ENCODE peak calls at places on chromosomes 2 and 18, in six cellular contexts. One of them, this sample, is unnamed.

GRCh38 chr2:131034122-131035051 is 58.9 kb downstream of the FAM168B start:
- DNase-seq in GM12878: no peak
- DNase-seq in HepG2: no peak
- DNase-seq in NT2/D1: peak
- DNase-seq in K562: no peak
- DNase-seq in HCT116: no peak
- DNase-seq in this sample: no peak

GRCh38 chr2:146041291-146041868 is 1521.5 kb upstream of the ZEB2 start:
- DNase-seq in HCT116: no peak
- DNase-seq in HepG2: no peak
- DNase-seq in NT2/D1: no peak
- DNase-seq in K562: no peak
- DNase-seq in GM12878: no peak
- DNase-seq in this sample: no peak

GRCh38 chr2:85133751-85134254 is 611 bp downstream of the TCF7L1 start:
- DNase-seq in GM12878: no peak
- DNase-seq in HepG2: no peak
- DNase-seq in K562: peak
- DNase-seq in HCT116: no peak
- DNase-seq in NT2/D1: no peak
- DNase-seq in this sample: peak

GRCh38 chr2:76895469-76895868 is 626.7 kb downstream of the LRRTM4 start:
- DNase-seq in HCT116: no peak
- DNase-seq in GM12878: no peak
- DNase-seq in K562: no peak
- DNase-seq in NT2/D1: no peak
- DNase-seq in HepG2: peak
- DNase-seq in this sample: no peak

GRCh38 chr2:100886054-100886453 is 66.1 kb downstream of the NPAS2 start:
- DNase-seq in NT2/D1: no peak
- DNase-seq in GM12878: no peak
- DNase-seq in HepG2: no peak
- DNase-seq in HCT116: no peak
- DNase-seq in K562: no peak
- DNase-seq in this sample: no peak

GRCh38 chr2:46666044-46666662 is 186.8 kb downstream of the TMEM247 start:
- DNase-seq in HCT116: no peak
- DNase-seq in HepG2: no peak
- DNase-seq in K562: no peak
- DNase-seq in NT2/D1: no peak
- DNase-seq in GM12878: no peak
- DNase-seq in this sample: no peak

GRCh38 chr2:155727097-155727906 is 605.2 kb downstream of the NR4A2 start:
- DNase-seq in GM12878: no peak
- DNase-seq in NT2/D1: peak
- DNase-seq in HepG2: no peak
- DNase-seq in K562: no peak
- DNase-seq in HCT116: no peak
- DNase-seq in this sample: no peak

GRCh38 chr2:71796174-71796592 is 342.8 kb downstream of the DYSF start:
- DNase-seq in HepG2: no peak
- DNase-seq in GM12878: no peak
- DNase-seq in K562: no peak
- DNase-seq in HCT116: no peak
- DNase-seq in NT2/D1: no peak
- DNase-seq in this sample: no peak

GRCh38 chr2:54772110-54772509 is 48.6 kb downstream of the EML6 start:
- DNase-seq in K562: no peak
- DNase-seq in HCT116: peak
- DNase-seq in HepG2: no peak
- DNase-seq in NT2/D1: no peak
- DNase-seq in GM12878: no peak
- DNase-seq in this sample: no peak

GRCh38 chr18:9468998-9469397 is 6.3 kb upstream of the RALBP1 start:
- DNase-seq in NT2/D1: no peak
- DNase-seq in HepG2: no peak
- DNase-seq in GM12878: no peak
- DNase-seq in K562: no peak
- DNase-seq in HCT116: no peak
- DNase-seq in this sample: no peak

GRCh38 chr2:44479127-44479887 is 117.6 kb downstream of the CAMKMT start:
- DNase-seq in HCT116: peak
- DNase-seq in NT2/D1: peak
- DNase-seq in K562: peak
- DNase-seq in GM12878: peak
- DNase-seq in HepG2: peak
- DNase-seq in this sample: peak

GRCh38 chr2:220539481-220539880 is 912.1 kb downstream of the SLC4A3 start:
- DNase-seq in HepG2: no peak
- DNase-seq in GM12878: no peak
- DNase-seq in K562: no peak
- DNase-seq in HCT116: no peak
- DNase-seq in NT2/D1: no peak
- DNase-seq in this sample: no peak

GRCh38 chr2:173571021-173571821 is 216.5 kb downstream of the CDCA7 start:
- DNase-seq in GM12878: no peak
- DNase-seq in HepG2: peak
- DNase-seq in K562: peak
- DNase-seq in HCT116: peak
- DNase-seq in NT2/D1: peak
- DNase-seq in this sample: no peak
- TF ChIP-seq ZNF274 in GM12878: no peak
- TF ChIP-seq ZNF274 in HepG2: no peak
- TF ChIP-seq ZNF274 in K562: no peak
- TF ChIP-seq ZNF274 in HCT116: no peak
- TF ChIP-seq ZNF274 in NT2/D1: no peak
- TF ChIP-seq ZNF274 in this sample: no peak

DNA sequence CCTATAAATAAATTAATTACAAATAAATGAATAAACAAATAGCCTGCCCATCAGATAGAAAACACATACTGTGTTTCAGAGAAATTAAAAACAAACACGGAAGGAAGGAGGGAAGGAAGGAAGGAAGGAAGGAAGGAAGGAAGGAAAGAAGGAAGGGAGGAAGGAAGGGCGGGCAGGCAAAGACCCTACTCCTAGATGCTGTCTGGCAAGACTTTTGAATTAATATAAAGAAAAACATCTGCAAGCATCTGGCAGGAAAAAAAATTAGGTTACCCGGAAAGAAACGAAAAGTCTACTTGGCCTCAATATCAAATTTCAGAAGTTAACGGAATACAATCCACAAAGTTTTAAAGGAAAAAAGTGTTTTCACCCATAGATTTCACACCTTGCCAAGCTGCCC is 49.1 kb downstream of the LOXHD1 start:
- DNase-seq in GM12878: no peak
- DNase-seq in HepG2: no peak
- DNase-seq in K562: no peak
- DNase-seq in NT2/D1: no peak
- DNase-seq in HCT116: no peak
- DNase-seq in this sample: no peak
- TF ChIP-seq ZNF274 in GM12878: no peak
- TF ChIP-seq ZNF274 in HepG2: no peak
- TF ChIP-seq ZNF274 in K562: no peak
- TF ChIP-seq ZNF274 in NT2/D1: no peak
- TF ChIP-seq ZNF274 in HCT116: no peak
- TF ChIP-seq ZNF274 in this sample: no peak

GRCh38 chr2:56344771-56345170 is 161.0 kb downstream of the CCDC85A start:
- DNase-seq in HepG2: no peak
- DNase-seq in K562: no peak
- DNase-seq in HCT116: no peak
- DNase-seq in NT2/D1: no peak
- DNase-seq in GM12878: no peak
- DNase-seq in this sample: no peak
- TF ChIP-seq ZNF274 in HepG2: no peak
- TF ChIP-seq ZNF274 in K562: no peak
- TF ChIP-seq ZNF274 in HCT116: no peak
- TF ChIP-seq ZNF274 in NT2/D1: no peak
- TF ChIP-seq ZNF274 in GM12878: no peak
- TF ChIP-seq ZNF274 in this sample: no peak

GRCh38 chr2:38176619-38177021 is 100.7 kb upstream of the CYP1B1 start:
- DNase-seq in HCT116: no peak
- DNase-seq in GM12878: no peak
- DNase-seq in NT2/D1: no peak
- DNase-seq in K562: no peak
- DNase-seq in HepG2: no peak
- DNase-seq in this sample: no peak
- TF ChIP-seq ZNF274 in HCT116: no peak
- TF ChIP-seq ZNF274 in GM12878: no peak
- TF ChIP-seq ZNF274 in NT2/D1: no peak
- TF ChIP-seq ZNF274 in K562: no peak
- TF ChIP-seq ZNF274 in HepG2: no peak
- TF ChIP-seq ZNF274 in this sample: no peak

GRCh38 chr2:16653799-16654198 is 11.8 kb downstream of the CYRIA start:
- DNase-seq in NT2/D1: no peak
- DNase-seq in GM12878: peak
- DNase-seq in HCT116: no peak
- DNase-seq in HepG2: no peak
- DNase-seq in K562: no peak
- DNase-seq in this sample: no peak

GRCh38 chr2:16653083-16653375 is 12.6 kb downstream of the CYRIA start:
- DNase-seq in HCT116: no peak
- DNase-seq in K562: no peak
- DNase-seq in NT2/D1: no peak
- DNase-seq in GM12878: no peak
- DNase-seq in HepG2: no peak
- DNase-seq in this sample: no peak

GRCh38 chr2:16650287-16651249 is 15.1 kb downstream of the CYRIA start:
- DNase-seq in K562: no peak
- DNase-seq in NT2/D1: no peak
- DNase-seq in HepG2: no peak
- DNase-seq in GM12878: no peak
- DNase-seq in HCT116: no peak
- DNase-seq in this sample: no peak

GRCh38 chr2:16654775-16655456 is 10.7 kb downstream of the CYRIA start:
- DNase-seq in NT2/D1: no peak
- DNase-seq in HCT116: no peak
- DNase-seq in K562: no peak
- DNase-seq in GM12878: no peak
- DNase-seq in HepG2: no peak
- DNase-seq in this sample: no peak

GRCh38 chr2:16652296-16653082 is 13.1 kb downstream of the CYRIA start:
- DNase-seq in K562: no peak
- DNase-seq in GM12878: no peak
- DNase-seq in NT2/D1: no peak
- DNase-seq in HepG2: no peak
- DNase-seq in HCT116: no peak
- DNase-seq in this sample: no peak
- TF ChIP-seq ZNF274 in K562: no peak
- TF ChIP-seq ZNF274 in GM12878: no peak
- TF ChIP-seq ZNF274 in NT2/D1: no peak
- TF ChIP-seq ZNF274 in HepG2: no peak
- TF ChIP-seq ZNF274 in HCT116: no peak
- TF ChIP-seq ZNF274 in this sample: no peak

DNA sequence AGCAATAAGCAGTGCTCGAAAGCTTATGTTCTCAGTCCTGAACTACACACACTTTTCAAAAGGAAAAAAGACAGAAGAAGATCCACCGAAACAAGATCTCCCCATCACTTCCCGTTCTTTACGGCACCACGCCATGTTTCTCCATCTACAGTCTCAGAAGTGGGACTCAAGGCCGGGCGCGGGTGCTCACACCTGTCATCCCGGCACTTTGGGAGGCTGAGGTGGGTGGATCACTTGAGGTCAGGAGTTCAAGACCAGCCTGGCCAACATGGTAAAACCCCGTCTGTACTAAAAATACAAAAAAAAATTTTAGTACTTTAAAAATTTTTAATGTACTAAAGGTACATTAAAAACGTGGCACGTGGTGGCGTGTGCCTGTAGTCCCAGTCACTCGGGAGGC is 31.2 kb downstream of the ZNF516 start:
- DNase-seq in HepG2: no peak
- DNase-seq in HCT116: no peak
- DNase-seq in NT2/D1: no peak
- DNase-seq in K562: no peak
- DNase-seq in GM12878: no peak
- DNase-seq in this sample: no peak
- TF ChIP-seq ZNF274 in HepG2: no peak
- TF ChIP-seq ZNF274 in HCT116: no peak
- TF ChIP-seq ZNF274 in NT2/D1: no peak
- TF ChIP-seq ZNF274 in K562: no peak
- TF ChIP-seq ZNF274 in GM12878: no peak
- TF ChIP-seq ZNF274 in this sample: no peak

DNA sequence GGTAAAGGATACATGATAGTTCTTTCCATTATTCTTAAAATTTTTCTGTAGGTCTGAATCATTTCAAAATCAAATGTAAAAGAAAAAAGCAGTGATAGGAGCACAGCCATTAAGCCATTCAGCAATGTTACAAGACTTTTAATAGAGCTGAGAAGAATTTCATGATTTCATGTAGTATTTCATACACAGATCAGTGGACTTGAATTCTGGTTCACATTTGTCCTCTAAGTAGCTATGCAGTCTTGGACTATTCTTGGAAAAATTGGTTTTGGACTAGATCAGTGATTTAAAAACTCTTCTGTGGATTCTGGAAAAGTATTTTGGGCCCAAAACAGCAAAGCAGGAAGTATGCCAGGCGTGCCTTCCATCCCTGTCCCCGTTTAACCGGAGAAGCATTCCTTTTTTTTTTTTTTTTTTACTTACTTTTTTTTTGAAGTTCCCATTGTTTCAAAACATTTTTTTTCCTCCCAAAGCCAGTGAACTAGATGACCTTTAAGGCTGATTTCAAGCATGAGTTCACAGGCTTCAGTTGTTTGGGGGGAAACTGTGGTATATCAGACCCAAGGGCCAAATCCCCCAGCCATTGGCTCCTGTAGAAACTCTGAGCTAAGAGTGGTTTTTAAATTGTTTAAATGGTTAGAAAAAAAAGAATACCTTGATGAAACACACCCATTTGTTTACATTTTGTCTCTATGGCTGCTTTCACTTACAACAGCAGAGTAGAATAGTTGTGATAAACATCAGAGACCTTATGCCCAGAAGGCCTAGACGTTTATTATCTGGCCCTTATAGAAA is 17.5 kb upstream of the POLI start:
- DNase-seq in NT2/D1: no peak
- DNase-seq in K562: no peak
- DNase-seq in HepG2: no peak
- DNase-seq in GM12878: no peak
- DNase-seq in HCT116: no peak
- DNase-seq in this sample: no peak
- TF ChIP-seq ZNF274 in NT2/D1: no peak
- TF ChIP-seq ZNF274 in K562: no peak
- TF ChIP-seq ZNF274 in HepG2: no peak
- TF ChIP-seq ZNF274 in GM12878: no peak
- TF ChIP-seq ZNF274 in HCT116: no peak
- TF ChIP-seq ZNF274 in this sample: no peak